ENCODE peak calls at places on chromosomes 5 and 9, in five cellular contexts. One of them, this sample, is unnamed. For H4K20me1 and H3K4me1, the result is how much of the 10 kb centered on the place peaks cover.

GRCh38 chr5:156186760-156187159 is 140.2 kb upstream of the SGCD start:
- DNase-seq in OCI-LY7: no peak
- DNase-seq in GM23248: peak
- DNase-seq in SK-N-SH: no peak
- DNase-seq in mammary epithelial cell: no peak
- DNase-seq in this sample: no peak

GRCh38 chr9:89427621-89428221 is 70.2 kb downstream of the SEMA4D start:
- DNase-seq in mammary epithelial cell: no peak
- DNase-seq in SK-N-SH: no peak
- DNase-seq in OCI-LY7: no peak
- DNase-seq in GM23248: peak
- DNase-seq in this sample: peak

GRCh38 chr5:73625905-73626811 is at the start of gene ARHGEF28:
- DNase-seq in mammary epithelial cell: peak
- DNase-seq in SK-N-SH: peak
- DNase-seq in GM23248: peak
- DNase-seq in OCI-LY7: no peak
- DNase-seq in this sample: peak

GRCh38 chr5:96026334-96027065 is 64.8 kb upstream of the ELL2 start:
- DNase-seq in SK-N-SH: no peak
- DNase-seq in GM23248: peak
- DNase-seq in mammary epithelial cell: peak
- DNase-seq in OCI-LY7: no peak
- DNase-seq in this sample: peak

GRCh38 chr5:124628721-124629596 is 117.5 kb downstream of the ZNF608 start:
- DNase-seq in GM23248: peak
- DNase-seq in mammary epithelial cell: peak
- DNase-seq in SK-N-SH: no peak
- DNase-seq in OCI-LY7: no peak
- DNase-seq in this sample: peak

GRCh38 chr9:87245271-87245670 is 252.4 kb upstream of the DAPK1 start:
- DNase-seq in mammary epithelial cell: no peak
- DNase-seq in SK-N-SH: no peak
- DNase-seq in GM23248: no peak
- DNase-seq in OCI-LY7: no peak
- DNase-seq in this sample: no peak

GRCh38 chr9:128124873-128125574 is 2.5 kb downstream of the PTGES2 start:
- DNase-seq in SK-N-SH: peak
- DNase-seq in GM23248: peak
- DNase-seq in mammary epithelial cell: peak
- DNase-seq in OCI-LY7: peak
- DNase-seq in this sample: peak

GRCh38 chr5:75192804-75193203 is 43.9 kb downstream of the ANKRD31 start:
- DNase-seq in GM23248: no peak
- DNase-seq in mammary epithelial cell: peak
- DNase-seq in OCI-LY7: no peak
- DNase-seq in SK-N-SH: no peak
- DNase-seq in this sample: no peak

GRCh38 chr5:10689391-10690081 is 71.5 kb downstream of the DAP start:
- DNase-seq in GM23248: peak
- DNase-seq in OCI-LY7: peak
- DNase-seq in mammary epithelial cell: no peak
- DNase-seq in SK-N-SH: peak
- DNase-seq in this sample: peak

GRCh38 chr5:90878549-90879196 is 320.1 kb downstream of the ADGRV1 start:
- DNase-seq in SK-N-SH: no peak
- DNase-seq in GM23248: peak
- DNase-seq in OCI-LY7: no peak
- DNase-seq in mammary epithelial cell: peak
- DNase-seq in this sample: peak

GRCh38 chr9:12185856-12186255 is 507.3 kb upstream of the TYRP1 start:
- DNase-seq in OCI-LY7: no peak
- DNase-seq in SK-N-SH: no peak
- DNase-seq in mammary epithelial cell: no peak
- DNase-seq in GM23248: no peak
- DNase-seq in this sample: peak

GRCh38 chr5:135008981-135009735 is 24.9 kb downstream of the PITX1 start:
- DNase-seq in mammary epithelial cell: no peak
- DNase-seq in SK-N-SH: peak
- DNase-seq in GM23248: no peak
- DNase-seq in OCI-LY7: no peak
- DNase-seq in this sample: no peak

GRCh38 chr9:110015759-110016158 is 192.2 kb downstream of the C9orf152 start:
- DNase-seq in SK-N-SH: no peak
- DNase-seq in mammary epithelial cell: peak
- DNase-seq in OCI-LY7: no peak
- DNase-seq in GM23248: peak
- DNase-seq in this sample: peak

GRCh38 chr5:164145458-164145857 is 640.0 kb downstream of the MAT2B start:
- DNase-seq in SK-N-SH: no peak
- DNase-seq in GM23248: no peak
- DNase-seq in mammary epithelial cell: no peak
- DNase-seq in OCI-LY7: no peak
- DNase-seq in this sample: no peak

GRCh38 chr9:31304576-31304975 is 1079.9 kb upstream of the ACO1 start:
- DNase-seq in SK-N-SH: no peak
- DNase-seq in GM23248: peak
- DNase-seq in mammary epithelial cell: peak
- DNase-seq in OCI-LY7: no peak
- DNase-seq in this sample: peak

GRCh38 chr9:95373069-95373681 is 55.7 kb upstream of the FANCC start:
- DNase-seq in GM23248: no peak
- DNase-seq in mammary epithelial cell: peak
- DNase-seq in OCI-LY7: no peak
- DNase-seq in SK-N-SH: peak
- DNase-seq in this sample: peak

GRCh38 chr9:107260437-107261081 is 22.5 kb upstream of the RAD23B start:
- DNase-seq in SK-N-SH: no peak
- DNase-seq in GM23248: no peak
- DNase-seq in mammary epithelial cell: peak
- DNase-seq in OCI-LY7: peak
- DNase-seq in this sample: no peak

GRCh38 chr9:134659688-134660131 is 18.1 kb downstream of the COL5A1 start:
- DNase-seq in GM23248: no peak
- DNase-seq in mammary epithelial cell: no peak
- DNase-seq in OCI-LY7: no peak
- DNase-seq in SK-N-SH: peak
- DNase-seq in this sample: no peak

GRCh38 chr5:114665551-114665950 is 303.7 kb downstream of the KCNN2 start:
- DNase-seq in SK-N-SH: no peak
- DNase-seq in GM23248: no peak
- DNase-seq in OCI-LY7: no peak
- DNase-seq in mammary epithelial cell: no peak
- DNase-seq in this sample: no peak

DNA sequence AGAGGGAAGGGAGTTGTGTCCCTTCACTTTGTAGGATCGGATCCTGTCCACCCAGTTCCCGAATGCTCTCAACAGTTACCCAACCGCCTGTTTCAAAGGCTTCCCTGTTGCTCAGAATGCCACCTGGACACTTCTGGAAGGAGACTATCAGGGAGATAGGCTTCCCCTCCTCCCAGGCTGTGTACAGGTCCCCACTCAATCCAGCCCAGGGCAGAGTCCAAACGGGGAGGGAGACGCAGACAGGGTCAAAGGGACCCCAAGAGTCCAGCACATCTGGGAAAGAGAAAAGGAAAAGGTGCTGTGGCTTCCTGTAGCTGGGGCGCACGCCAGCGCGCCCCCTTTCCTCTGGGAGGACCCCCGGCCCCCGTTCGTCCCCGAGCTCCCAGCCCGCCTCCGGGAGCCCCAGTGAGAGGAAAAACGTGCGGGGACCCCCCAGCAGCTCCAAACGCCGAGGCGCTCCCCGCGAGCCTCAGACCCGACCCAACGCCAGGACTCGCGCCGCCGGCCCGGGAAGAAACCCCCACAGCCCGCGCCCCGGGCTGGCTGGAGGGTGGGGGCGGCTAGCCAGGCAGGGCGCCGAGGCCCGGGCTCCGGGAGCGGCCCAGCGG is 640 bp downstream of the SURF4 start:
- DNase-seq in mammary epithelial cell: peak
- DNase-seq in SK-N-SH: peak
- DNase-seq in OCI-LY7: peak
- DNase-seq in GM23248: peak
- DNase-seq in this sample: no peak
- H4K20me1 ChIP-seq in mammary epithelial cell: under half
- H4K20me1 ChIP-seq in SK-N-SH: under half
- H4K20me1 ChIP-seq in OCI-LY7: under half
- H4K20me1 ChIP-seq in GM23248: under half
- H4K20me1 ChIP-seq in this sample: under half

GRCh38 chr9:69184266-69184665 is 10.2 kb downstream of the TJP2 start:
- DNase-seq in SK-N-SH: no peak
- DNase-seq in OCI-LY7: no peak
- DNase-seq in mammary epithelial cell: no peak
- DNase-seq in GM23248: no peak
- DNase-seq in this sample: no peak

GRCh38 chr9:69188975-69189374 is 14.9 kb downstream of the TJP2 start:
- DNase-seq in SK-N-SH: no peak
- DNase-seq in OCI-LY7: no peak
- DNase-seq in mammary epithelial cell: no peak
- DNase-seq in GM23248: no peak
- DNase-seq in this sample: no peak

GRCh38 chr9:69190866-69191672 is 17.0 kb downstream of the TJP2 start:
- DNase-seq in GM23248: no peak
- DNase-seq in mammary epithelial cell: no peak
- DNase-seq in SK-N-SH: no peak
- DNase-seq in OCI-LY7: peak
- DNase-seq in this sample: no peak

GRCh38 chr9:69190086-69190865 is 16.2 kb downstream of the TJP2 start:
- DNase-seq in GM23248: no peak
- DNase-seq in OCI-LY7: peak
- DNase-seq in mammary epithelial cell: no peak
- DNase-seq in SK-N-SH: no peak
- DNase-seq in this sample: no peak

DNA sequence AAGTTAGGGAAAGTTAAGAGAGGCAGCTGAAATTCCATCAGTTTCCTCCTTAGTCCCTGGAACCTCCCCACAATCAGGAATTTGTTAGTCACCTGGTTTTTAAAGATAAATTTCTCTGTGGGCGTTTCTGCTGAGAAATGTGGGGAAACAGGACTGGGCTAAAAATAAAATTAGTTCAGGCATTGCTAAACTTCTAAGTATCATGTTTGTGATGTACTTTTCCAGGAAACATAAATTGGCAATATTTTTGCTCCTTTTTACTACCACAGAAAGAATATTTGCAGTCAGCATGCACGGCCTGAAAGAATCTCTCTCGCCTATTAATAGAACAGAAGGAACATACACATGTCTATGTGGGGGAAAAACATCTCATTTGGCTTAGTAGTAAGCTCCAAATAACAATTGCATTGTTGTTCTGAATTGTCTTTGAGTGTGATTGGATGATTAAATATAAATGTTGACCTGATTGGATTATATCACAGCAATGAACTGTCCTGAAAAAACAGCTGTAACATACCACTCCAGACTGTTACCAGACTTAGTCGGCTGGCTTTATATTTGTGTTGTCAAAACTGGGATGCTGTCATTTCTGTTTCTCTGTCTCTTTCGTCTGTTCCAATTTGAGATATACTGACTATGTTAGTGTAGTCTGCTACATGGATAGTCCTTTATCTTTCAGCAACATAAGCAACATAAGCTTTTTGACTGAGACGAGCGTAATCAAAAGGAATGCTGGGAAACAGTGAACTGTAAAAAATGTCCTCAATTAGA is 12.9 kb downstream of the TJP2 start:
- DNase-seq in GM23248: peak
- DNase-seq in SK-N-SH: no peak
- DNase-seq in mammary epithelial cell: peak
- DNase-seq in OCI-LY7: no peak
- DNase-seq in this sample: peak
- H3K4me1 ChIP-seq in GM23248: under half
- H3K4me1 ChIP-seq in SK-N-SH: under half
- H3K4me1 ChIP-seq in mammary epithelial cell: under half
- H3K4me1 ChIP-seq in OCI-LY7: under half
- H3K4me1 ChIP-seq in this sample: under half

DNA sequence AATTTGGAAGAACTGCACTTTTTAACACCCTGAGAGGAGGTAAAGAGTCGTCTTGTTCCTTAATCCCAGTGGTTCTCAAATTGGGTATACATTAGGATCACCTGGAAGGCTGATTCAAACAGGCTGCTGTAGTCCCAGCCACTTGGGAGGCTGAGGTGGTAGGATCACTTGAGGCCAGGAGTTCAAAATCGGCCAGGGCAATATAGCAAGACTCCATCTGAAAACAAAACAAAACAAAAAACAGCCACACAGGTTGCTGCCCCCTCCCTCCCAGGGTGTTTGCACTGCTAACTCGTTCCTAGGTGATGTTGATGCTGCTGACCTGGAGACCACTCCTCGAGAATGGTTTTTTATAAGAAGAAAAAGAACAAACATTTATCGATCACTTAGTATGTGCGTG is 1.5 kb upstream of the TBC1D9B start:
- DNase-seq in mammary epithelial cell: no peak
- DNase-seq in GM23248: no peak
- DNase-seq in SK-N-SH: no peak
- DNase-seq in OCI-LY7: no peak
- DNase-seq in this sample: no peak
- H4K20me1 ChIP-seq in mammary epithelial cell: under half
- H4K20me1 ChIP-seq in GM23248: under half
- H4K20me1 ChIP-seq in SK-N-SH: under half
- H4K20me1 ChIP-seq in OCI-LY7: under half
- H4K20me1 ChIP-seq in this sample: under half

GRCh38 chr5:168836603-168837245 is 257.6 kb upstream of the PANK3 start:
- DNase-seq in mammary epithelial cell: no peak
- DNase-seq in GM23248: no peak
- DNase-seq in OCI-LY7: no peak
- DNase-seq in SK-N-SH: no peak
- DNase-seq in this sample: no peak

GRCh38 chr5:168833383-168833782 is 254.2 kb upstream of the PANK3 start:
- DNase-seq in SK-N-SH: no peak
- DNase-seq in GM23248: no peak
- DNase-seq in mammary epithelial cell: no peak
- DNase-seq in OCI-LY7: no peak
- DNase-seq in this sample: no peak

GRCh38 chr5:168830833-168831232 is 251.7 kb upstream of the PANK3 start:
- DNase-seq in mammary epithelial cell: no peak
- DNase-seq in OCI-LY7: no peak
- DNase-seq in SK-N-SH: no peak
- DNase-seq in GM23248: no peak
- DNase-seq in this sample: no peak

GRCh38 chr5:168831438-168831837 is 252.3 kb upstream of the PANK3 start:
- DNase-seq in GM23248: no peak
- DNase-seq in OCI-LY7: no peak
- DNase-seq in mammary epithelial cell: no peak
- DNase-seq in SK-N-SH: no peak
- DNase-seq in this sample: no peak

DNA sequence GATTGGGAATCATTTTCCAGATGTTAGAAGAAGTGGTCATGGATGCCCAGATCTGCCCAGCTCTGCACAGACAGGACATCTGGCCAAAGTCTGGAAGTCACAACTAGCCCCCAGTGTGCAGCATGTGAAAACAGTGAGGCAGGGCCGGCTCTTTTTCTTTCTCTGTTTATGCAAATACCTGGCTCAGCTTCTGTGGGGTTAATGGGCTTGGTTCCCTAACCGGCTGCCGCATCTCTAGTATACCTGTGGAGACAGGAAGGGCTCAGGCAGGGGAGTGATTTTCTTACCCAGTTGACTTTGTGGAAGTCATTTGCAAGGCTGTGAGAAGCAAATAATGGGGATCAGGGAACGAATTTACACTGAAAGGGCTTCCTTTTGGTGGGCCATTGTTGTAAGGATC is 254.8 kb upstream of the PANK3 start:
- DNase-seq in OCI-LY7: no peak
- DNase-seq in GM23248: no peak
- DNase-seq in mammary epithelial cell: no peak
- DNase-seq in SK-N-SH: no peak
- DNase-seq in this sample: no peak
- H3K4me1 ChIP-seq in OCI-LY7: under half
- H3K4me1 ChIP-seq in GM23248: under half
- H3K4me1 ChIP-seq in mammary epithelial cell: under half
- H3K4me1 ChIP-seq in SK-N-SH: under half
- H3K4me1 ChIP-seq in this sample: under half